ENCODE peak calls at places on chromosomes 3 and 15, in ten cellular contexts. One of them, this sample, is unnamed.

GRCh38 chr15:43932907-43933306 is 106.1 kb downstream of the WDR76 start:
- DNase-seq in neuronal stem cell: no peak
- DNase-seq in sigmoid colon: no peak
- DNase-seq in ovary: no peak
- DNase-seq in IMR-90: no peak
- DNase-seq in spleen: no peak
- DNase-seq in left ventricle myocardium inferior: peak; percentile 21
- DNase-seq in CD8-positive, alpha-beta memory T cell: no peak
- DNase-seq in A549: no peak
- DNase-seq in fibroblast of lung: no peak
- DNase-seq in this sample: no peak

GRCh38 chr3:50304601-50305000 is 1.2 kb upstream of the HYAL1 start:
- DNase-seq in neuronal stem cell: no peak
- DNase-seq in sigmoid colon: no peak
- DNase-seq in ovary: no peak
- DNase-seq in IMR-90: peak; percentile 74
- DNase-seq in spleen: no peak
- DNase-seq in left ventricle myocardium inferior: no peak
- DNase-seq in CD8-positive, alpha-beta memory T cell: no peak
- DNase-seq in A549: no peak
- DNase-seq in fibroblast of lung: peak; percentile 39
- DNase-seq in this sample: no peak

GRCh38 chr15:74489518-74490338 is 28.8 kb upstream of the UBL7 start:
- DNase-seq in neuronal stem cell: peak; percentile 57
- DNase-seq in sigmoid colon: no peak
- DNase-seq in ovary: peak; percentile 12
- DNase-seq in IMR-90: peak; percentile 49
- DNase-seq in spleen: peak; percentile 84
- DNase-seq in left ventricle myocardium inferior: peak; percentile 42
- DNase-seq in CD8-positive, alpha-beta memory T cell: peak; percentile 83
- DNase-seq in A549: peak; percentile 51
- DNase-seq in fibroblast of lung: peak; percentile 36
- DNase-seq in this sample: peak; percentile 51

GRCh38 chr3:49025005-49025792 is 3.3 kb downstream of the NDUFAF3 start:
- DNase-seq in neuronal stem cell: no peak
- DNase-seq in sigmoid colon: no peak
- DNase-seq in ovary: no peak
- DNase-seq in IMR-90: no peak
- DNase-seq in spleen: no peak
- DNase-seq in left ventricle myocardium inferior: no peak
- DNase-seq in CD8-positive, alpha-beta memory T cell: peak; percentile 43
- DNase-seq in A549: no peak
- DNase-seq in fibroblast of lung: no peak
- DNase-seq in this sample: peak; percentile 55

GRCh38 chr3:179297971-179298725 is 24.7 kb upstream of the ZNF639 start:
- DNase-seq in neuronal stem cell: no peak
- DNase-seq in sigmoid colon: no peak
- DNase-seq in ovary: no peak
- DNase-seq in IMR-90: peak; percentile 13
- DNase-seq in spleen: no peak
- DNase-seq in left ventricle myocardium inferior: no peak
- DNase-seq in CD8-positive, alpha-beta memory T cell: no peak
- DNase-seq in A549: no peak
- DNase-seq in fibroblast of lung: peak; percentile 21
- DNase-seq in this sample: no peak

GRCh38 chr3:139319428-139320402 is 24.1 kb upstream of the MRPS22 start:
- DNase-seq in neuronal stem cell: no peak
- DNase-seq in sigmoid colon: no peak
- DNase-seq in ovary: no peak
- DNase-seq in IMR-90: no peak
- DNase-seq in spleen: no peak
- DNase-seq in left ventricle myocardium inferior: no peak
- DNase-seq in CD8-positive, alpha-beta memory T cell: no peak
- DNase-seq in A549: peak; percentile 24
- DNase-seq in fibroblast of lung: no peak
- DNase-seq in this sample: no peak

GRCh38 chr3:138799822-138800221 is 34.9 kb downstream of the PIK3CB start:
- DNase-seq in neuronal stem cell: no peak
- DNase-seq in sigmoid colon: no peak
- DNase-seq in ovary: no peak
- DNase-seq in IMR-90: no peak
- DNase-seq in spleen: no peak
- DNase-seq in left ventricle myocardium inferior: peak; percentile 26
- DNase-seq in CD8-positive, alpha-beta memory T cell: no peak
- DNase-seq in A549: no peak
- DNase-seq in fibroblast of lung: no peak
- DNase-seq in this sample: no peak

GRCh38 chr3:110495201-110495927 is 576.3 kb upstream of the NECTIN3 start:
- DNase-seq in neuronal stem cell: no peak
- DNase-seq in sigmoid colon: no peak
- DNase-seq in ovary: no peak
- DNase-seq in IMR-90: no peak
- DNase-seq in spleen: no peak
- DNase-seq in left ventricle myocardium inferior: no peak
- DNase-seq in CD8-positive, alpha-beta memory T cell: no peak
- DNase-seq in A549: peak; percentile 17
- DNase-seq in fibroblast of lung: no peak
- DNase-seq in this sample: no peak

GRCh38 chr15:88400069-88400468 is 67.1 kb downstream of the MRPL46 start:
- DNase-seq in neuronal stem cell: no peak
- DNase-seq in sigmoid colon: no peak
- DNase-seq in ovary: no peak
- DNase-seq in IMR-90: no peak
- DNase-seq in spleen: no peak
- DNase-seq in left ventricle myocardium inferior: no peak
- DNase-seq in CD8-positive, alpha-beta memory T cell: no peak
- DNase-seq in A549: no peak
- DNase-seq in fibroblast of lung: no peak
- DNase-seq in this sample: no peak

GRCh38 chr3:173465112-173465511 is 67.6 kb downstream of the NLGN1 start:
- DNase-seq in neuronal stem cell: peak; percentile 3
- DNase-seq in sigmoid colon: no peak
- DNase-seq in ovary: no peak
- DNase-seq in IMR-90: peak; percentile 51
- DNase-seq in spleen: no peak
- DNase-seq in left ventricle myocardium inferior: no peak
- DNase-seq in CD8-positive, alpha-beta memory T cell: no peak
- DNase-seq in A549: no peak
- DNase-seq in fibroblast of lung: peak; percentile 83
- DNase-seq in this sample: no peak

GRCh38 chr15:97177135-97177704 is 783.3 kb upstream of the ARRDC4 start:
- DNase-seq in neuronal stem cell: no peak
- DNase-seq in sigmoid colon: no peak
- DNase-seq in ovary: no peak
- DNase-seq in IMR-90: no peak
- DNase-seq in spleen: no peak
- DNase-seq in left ventricle myocardium inferior: no peak
- DNase-seq in CD8-positive, alpha-beta memory T cell: no peak
- DNase-seq in A549: no peak
- DNase-seq in fibroblast of lung: no peak
- DNase-seq in this sample: no peak

GRCh38 chr15:76799760-76800159 is 105.4 kb downstream of the SCAPER start:
- DNase-seq in neuronal stem cell: no peak
- DNase-seq in sigmoid colon: no peak
- DNase-seq in ovary: no peak
- DNase-seq in IMR-90: peak; percentile 88
- DNase-seq in spleen: no peak
- DNase-seq in left ventricle myocardium inferior: no peak
- DNase-seq in CD8-positive, alpha-beta memory T cell: no peak
- DNase-seq in A549: peak; percentile 58
- DNase-seq in fibroblast of lung: peak; percentile 68
- DNase-seq in this sample: no peak

DNA sequence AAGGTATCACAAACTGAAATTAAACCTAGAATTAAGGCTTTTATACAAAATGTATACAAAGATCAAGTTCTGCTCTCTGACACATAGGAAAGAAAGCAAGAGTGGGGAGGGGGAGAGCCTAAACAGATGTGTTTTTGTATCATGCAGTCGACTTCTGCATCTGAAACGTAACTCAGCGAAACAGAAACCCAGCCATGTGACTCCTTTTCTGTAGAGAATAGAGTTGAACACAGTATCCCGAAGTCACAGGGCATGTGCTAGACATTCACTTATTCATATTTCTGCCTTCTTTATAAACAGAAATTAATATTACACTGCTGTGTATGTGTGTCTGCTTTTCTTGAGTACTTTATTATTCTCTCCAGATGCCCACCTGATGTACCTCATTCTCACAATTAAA is 121.0 kb downstream of the PDZRN3 start:
- DNase-seq in neuronal stem cell: no peak
- DNase-seq in sigmoid colon: no peak
- DNase-seq in ovary: no peak
- DNase-seq in IMR-90: peak; percentile 68
- DNase-seq in spleen: no peak
- DNase-seq in left ventricle myocardium inferior: no peak
- DNase-seq in CD8-positive, alpha-beta memory T cell: no peak
- DNase-seq in A549: no peak
- DNase-seq in fibroblast of lung: peak; percentile 8
- DNase-seq in this sample: no peak
- H3K27ac ChIP-seq in neuronal stem cell: no peak overlapping the region
- H3K27ac ChIP-seq in sigmoid colon: peak overlapping the region; percentile 90
- H3K27ac ChIP-seq in ovary: peak overlapping the region; percentile 38
- H3K27ac ChIP-seq in IMR-90: peak overlapping the region; percentile 70
- H3K27ac ChIP-seq in spleen: no peak overlapping the region
- H3K27ac ChIP-seq in left ventricle myocardium inferior: peak overlapping the region; percentile 62
- H3K27ac ChIP-seq in CD8-positive, alpha-beta memory T cell: no peak overlapping the region
- H3K27ac ChIP-seq in A549: no peak overlapping the region
- H3K27ac ChIP-seq in fibroblast of lung: peak overlapping the region; percentile 69
- H3K27ac ChIP-seq in this sample: no peak overlapping the region

GRCh38 chr3:70749122-70749521 is 436.7 kb upstream of the MDFIC2 start:
- DNase-seq in neuronal stem cell: no peak
- DNase-seq in sigmoid colon: no peak
- DNase-seq in ovary: no peak
- DNase-seq in IMR-90: no peak
- DNase-seq in spleen: no peak
- DNase-seq in left ventricle myocardium inferior: no peak
- DNase-seq in CD8-positive, alpha-beta memory T cell: no peak
- DNase-seq in A549: no peak
- DNase-seq in fibroblast of lung: no peak
- DNase-seq in this sample: no peak
- H3K4me1 ChIP-seq in neuronal stem cell: peaks cover 5% of the 10 kb centered on the region
- H3K4me1 ChIP-seq in sigmoid colon: no peaks in the 10 kb centered on the region
- H3K4me1 ChIP-seq in ovary: no peaks in the 10 kb centered on the region
- H3K4me1 ChIP-seq in IMR-90: peaks cover under 1% of the 10 kb centered on the region
- H3K4me1 ChIP-seq in spleen: no peaks in the 10 kb centered on the region
- H3K4me1 ChIP-seq in left ventricle myocardium inferior: no peaks in the 10 kb centered on the region
- H3K4me1 ChIP-seq in CD8-positive, alpha-beta memory T cell: no peaks in the 10 kb centered on the region
- H3K4me1 ChIP-seq in A549: no peaks in the 10 kb centered on the region
- H3K4me1 ChIP-seq in fibroblast of lung: no peaks in the 10 kb centered on the region
- H3K4me1 ChIP-seq in this sample: no peaks in the 10 kb centered on the region

GRCh38 chr3:187042874-187043458 is 96.3 kb downstream of the RPL39L start:
- DNase-seq in neuronal stem cell: no peak
- DNase-seq in sigmoid colon: no peak
- DNase-seq in ovary: no peak
- DNase-seq in IMR-90: no peak
- DNase-seq in spleen: no peak
- DNase-seq in left ventricle myocardium inferior: no peak
- DNase-seq in CD8-positive, alpha-beta memory T cell: no peak
- DNase-seq in A549: no peak
- DNase-seq in fibroblast of lung: no peak
- DNase-seq in this sample: no peak

GRCh38 chr3:187042062-187042745 is 97.1 kb downstream of the RPL39L start:
- DNase-seq in neuronal stem cell: no peak
- DNase-seq in sigmoid colon: no peak
- DNase-seq in ovary: no peak
- DNase-seq in IMR-90: no peak
- DNase-seq in spleen: no peak
- DNase-seq in left ventricle myocardium inferior: no peak
- DNase-seq in CD8-positive, alpha-beta memory T cell: no peak
- DNase-seq in A549: no peak
- DNase-seq in fibroblast of lung: no peak
- DNase-seq in this sample: no peak

GRCh38 chr3:187044871-187045552 is 94.3 kb downstream of the RPL39L start:
- DNase-seq in neuronal stem cell: no peak
- DNase-seq in sigmoid colon: no peak
- DNase-seq in ovary: no peak
- DNase-seq in IMR-90: no peak
- DNase-seq in spleen: no peak
- DNase-seq in left ventricle myocardium inferior: peak; percentile 69
- DNase-seq in CD8-positive, alpha-beta memory T cell: no peak
- DNase-seq in A549: no peak
- DNase-seq in fibroblast of lung: no peak
- DNase-seq in this sample: no peak

GRCh38 chr3:187046033-187046432 is 93.3 kb downstream of the RPL39L start:
- DNase-seq in neuronal stem cell: no peak
- DNase-seq in sigmoid colon: no peak
- DNase-seq in ovary: no peak
- DNase-seq in IMR-90: no peak
- DNase-seq in spleen: no peak
- DNase-seq in left ventricle myocardium inferior: no peak
- DNase-seq in CD8-positive, alpha-beta memory T cell: no peak
- DNase-seq in A549: no peak
- DNase-seq in fibroblast of lung: no peak
- DNase-seq in this sample: no peak

DNA sequence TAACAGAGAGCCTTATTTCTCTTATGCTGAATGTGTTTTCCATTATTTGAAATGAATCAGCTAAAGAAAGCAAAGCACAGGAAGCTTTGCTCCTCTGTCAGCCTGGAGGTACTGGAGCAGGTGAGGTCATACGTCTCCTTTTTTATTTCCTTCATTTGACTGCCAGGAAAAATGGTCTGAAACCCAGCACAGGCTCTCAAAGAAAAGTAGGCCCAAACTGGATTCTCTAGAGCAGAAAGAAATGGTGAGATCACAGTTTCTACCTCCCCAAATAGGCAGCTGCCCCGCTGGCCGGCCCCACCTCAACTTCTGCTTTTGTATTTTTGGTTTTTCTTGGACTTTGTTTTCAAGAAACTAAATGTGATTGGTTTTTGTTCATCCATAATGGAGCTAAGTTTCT is 95.1 kb downstream of the RPL39L start:
- DNase-seq in neuronal stem cell: no peak
- DNase-seq in sigmoid colon: no peak
- DNase-seq in ovary: no peak
- DNase-seq in IMR-90: no peak
- DNase-seq in spleen: no peak
- DNase-seq in left ventricle myocardium inferior: peak; percentile 28
- DNase-seq in CD8-positive, alpha-beta memory T cell: no peak
- DNase-seq in A549: no peak
- DNase-seq in fibroblast of lung: peak; percentile 23
- DNase-seq in this sample: peak; percentile 60
- H3K27ac ChIP-seq in neuronal stem cell: no peak overlapping the region
- H3K27ac ChIP-seq in sigmoid colon: no peak overlapping the region
- H3K27ac ChIP-seq in ovary: no peak overlapping the region
- H3K27ac ChIP-seq in IMR-90: no peak overlapping the region
- H3K27ac ChIP-seq in spleen: peak overlapping the region; percentile 62
- H3K27ac ChIP-seq in left ventricle myocardium inferior: peak overlapping the region; percentile 53
- H3K27ac ChIP-seq in CD8-positive, alpha-beta memory T cell: no peak overlapping the region
- H3K27ac ChIP-seq in A549: no peak overlapping the region
- H3K27ac ChIP-seq in fibroblast of lung: no peak overlapping the region
- H3K27ac ChIP-seq in this sample: peak overlapping the region; percentile 35

DNA sequence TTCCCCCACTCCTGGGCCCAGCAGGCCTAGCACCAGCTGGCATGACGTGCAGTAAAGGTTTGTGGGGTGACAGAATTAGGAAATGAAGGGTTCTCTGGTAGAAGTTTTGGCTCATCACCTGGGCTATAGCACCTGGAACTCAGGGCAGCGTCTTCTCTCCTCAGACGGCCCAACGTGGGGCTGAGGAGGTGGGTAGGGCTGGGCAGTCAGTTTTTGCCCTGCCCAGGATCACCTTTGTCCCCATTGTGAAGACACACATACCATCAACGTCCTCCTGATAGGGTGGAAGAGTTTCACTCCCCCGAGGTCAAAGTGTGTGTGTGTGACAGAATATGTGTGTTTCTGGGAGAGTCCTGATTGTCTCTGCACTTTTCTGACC is 12.1 kb downstream of the KBTBD13 start:
- DNase-seq in neuronal stem cell: no peak
- DNase-seq in sigmoid colon: no peak
- DNase-seq in ovary: no peak
- DNase-seq in IMR-90: no peak
- DNase-seq in spleen: no peak
- DNase-seq in left ventricle myocardium inferior: no peak
- DNase-seq in CD8-positive, alpha-beta memory T cell: no peak
- DNase-seq in A549: no peak
- DNase-seq in fibroblast of lung: no peak
- DNase-seq in this sample: no peak
- H3K4me1 ChIP-seq in neuronal stem cell: peaks cover 20% of the 10 kb centered on the region
- H3K4me1 ChIP-seq in sigmoid colon: peaks cover 77% of the 10 kb centered on the region
- H3K4me1 ChIP-seq in ovary: peaks cover 12% of the 10 kb centered on the region
- H3K4me1 ChIP-seq in IMR-90: peaks cover 30% of the 10 kb centered on the region
- H3K4me1 ChIP-seq in spleen: peaks cover 56% of the 10 kb centered on the region
- H3K4me1 ChIP-seq in left ventricle myocardium inferior: peaks cover 88% of the 10 kb centered on the region
- H3K4me1 ChIP-seq in CD8-positive, alpha-beta memory T cell: no peaks in the 10 kb centered on the region
- H3K4me1 ChIP-seq in A549: no peaks in the 10 kb centered on the region
- H3K4me1 ChIP-seq in fibroblast of lung: peaks cover 20% of the 10 kb centered on the region
- H3K4me1 ChIP-seq in this sample: peaks cover 6% of the 10 kb centered on the region

This sample was measured in aorta.